ENCODE peak calls at places on chromosomes 11 and 22, in eight cellular contexts. Y is BE2C, Q is COR-L47, U is neuronal stem cell, J is RCC 7860, H is dermis microvascular lymphatic vessel endothelial cell, X is fibroblast of lung, A is NCI-H69. D is an unnamed sample.

GRCh38 chr11:81989093-81989492 is 744.6 kb downstream of the FAM181B start:
- DNase-seq in Y (no peak), Q (no peak), U (no peak), J (no peak), H (no peak), X (peak; percentile 65), A (peak; percentile 24), D (no peak)

GRCh38 chr22:20798218-20798617 is 24.3 kb downstream of the SERPIND1 start:
- DNase-seq in Y (no peak), Q (no peak), U (no peak), J (no peak), H (no peak), X (no peak), A (no peak), D (no peak)

GRCh38 chr11:17748044-17748443 is 13.5 kb downstream of the KCNC1 start:
- DNase-seq in Y (no peak), Q (no peak), U (no peak), J (no peak), H (no peak), X (no peak), A (no peak), D (no peak)

GRCh38 chr22:40401532-40401931 is 31.1 kb downstream of the SGSM3 start:
- DNase-seq in Y (no peak), Q (no peak), U (no peak), J (no peak), H (no peak), X (no peak), A (no peak), D (no peak)

GRCh38 chr11:131999084-131999483 is 628.7 kb downstream of the NTM start:
- DNase-seq in Y (no peak), Q (peak; percentile 87), U (no peak), J (no peak), H (no peak), X (peak; percentile 10), A (peak; percentile 89), D (no peak)

GRCh38 chr11:132402056-132402684 is 1031.8 kb downstream of the NTM start:
- DNase-seq in Y (no peak), Q (peak; percentile 89), U (peak; percentile 43), J (no peak), H (no peak), X (peak; percentile 6), A (peak; percentile 95), D (peak; percentile 16)

GRCh38 chr22:47188337-47189055 is 426.0 kb downstream of the TBC1D22A start:
- DNase-seq in Y (no peak), Q (no peak), U (no peak), J (no peak), H (no peak), X (no peak), A (no peak), D (peak; percentile 4)

GRCh38 chr11:87037450-87038234 is at the start of gene TMEM135:
- DNase-seq in Y (peak; percentile 95), Q (peak; percentile 87), U (peak; percentile 97), J (peak; percentile 70), H (peak; percentile 92), X (peak; percentile 92), A (peak; percentile 98), D (peak; percentile 97)

GRCh38 chr22:50282361-50283144 is 12.4 kb upstream of the MAPK11 start:
- DNase-seq in Y (no peak), Q (no peak), U (no peak), J (peak; percentile 88), H (peak; percentile 42), X (peak; percentile 48), A (no peak), D (no peak)

GRCh38 chr11:65947133-65947532 is 1.9 kb downstream of the TSGA10IP start:
- DNase-seq in Y (no peak), Q (no peak), U (no peak), J (no peak), H (no peak), X (no peak), A (no peak), D (no peak)

GRCh38 chr22:43236401-43237166 is 49.6 kb upstream of the TTLL12 start:
- DNase-seq in Y (no peak), Q (no peak), U (no peak), J (no peak), H (no peak), X (no peak), A (no peak), D (peak; percentile 90)

GRCh38 chr22:19523240-19524169 is 705 bp downstream of the CLDN5 start:
- DNase-seq in Y (no peak), Q (peak; percentile 26), U (peak; percentile 48), J (no peak), H (peak; percentile 68), X (peak; percentile 26), A (peak; percentile 79), D (no peak)

GRCh38 chr11:116513278-116513823 is 259.4 kb downstream of the BUD13 start:
- DNase-seq in Y (no peak), Q (no peak), U (no peak), J (no peak), H (no peak), X (no peak), A (peak; percentile 74), D (no peak)

GRCh38 chr22:27935897-27936296 is 16.8 kb upstream of the PITPNB start:
- DNase-seq in Y (no peak), Q (no peak), U (no peak), J (no peak), H (no peak), X (no peak), A (no peak), D (no peak)

GRCh38 chr11:66467034-66467659 is 442 bp downstream of the PELI3 start:
- DNase-seq in Y (no peak), Q (no peak), U (peak; percentile 33), J (no peak), H (no peak), X (no peak), A (peak; percentile 66), D (no peak)

GRCh38 chr22:49979587-49980264 is 19.2 kb downstream of the PIM3 start:
- DNase-seq in Y (peak; percentile 56), Q (no peak), U (no peak), J (no peak), H (peak; percentile 72), X (peak; percentile 45), A (peak; percentile 62), D (peak; percentile 39)

GRCh38 chr11:60332923-60333322 is 5.9 kb downstream of the MS4A6E start:
- DNase-seq in Y (no peak), Q (no peak), U (no peak), J (no peak), H (no peak), X (no peak), A (no peak), D (no peak)

GRCh38 chr11:46176421-46176820 is 55.2 kb upstream of the PHF21A start:
- DNase-seq in Y (no peak), Q (no peak), U (no peak), J (no peak), H (no peak), X (no peak), A (no peak), D (no peak)

GRCh38 chr11:118715837-118716260 is 36.4 kb upstream of the TREH start:
- DNase-seq in Y (no peak), Q (no peak), U (no peak), J (no peak), H (no peak), X (no peak), A (peak; percentile 81), D (no peak)

GRCh38 chr22:50298937-50299656 is 8.3 kb downstream of the PLXNB2 start:
- DNase-seq in Y (peak; percentile 53), Q (peak; percentile 10), U (no peak), J (no peak), H (peak; percentile 40), X (peak; percentile 18), A (peak; percentile 70), D (no peak)

GRCh38 chr11:66388746-66389386 is 17.3 kb upstream of the SLC29A2 start:
- DNase-seq in Y (peak; percentile 85), Q (peak; percentile 72), U (peak; percentile 64), J (peak; percentile 18), H (peak; percentile 76), X (peak; percentile 77), A (peak; percentile 89), D (peak; percentile 65)

GRCh38 chr11:94129505-94130335 is 1.1 kb downstream of the PANX1 start:
- DNase-seq in Y (no peak), Q (peak; percentile 58), U (no peak), J (no peak), H (peak; percentile 22), X (peak; percentile 54), A (peak; percentile 84), D (no peak)

GRCh38 chr11:104581246-104581980 is 316.8 kb downstream of the CASP12 start:
- DNase-seq in Y (no peak), Q (peak; percentile 39), U (peak; percentile 23), J (no peak), H (no peak), X (peak; percentile 65), A (peak; percentile 24), D (no peak)

GRCh38 chr11:47731466-47731865 is 16.3 kb upstream of the AGBL2 start:
- DNase-seq in Y (no peak), Q (no peak), U (peak; percentile 17), J (no peak), H (no peak), X (peak; percentile 15), A (peak; percentile 45), D (no peak)

GRCh38 chr11:201936-202335 is 5.3 kb downstream of the BET1L start:
- DNase-seq in Y (no peak), Q (no peak), U (no peak), J (no peak), H (no peak), X (no peak), A (no peak), D (peak; percentile 11)

GRCh38 chr11:27317751-27318150 is 45.3 kb downstream of the CCDC34 start:
- DNase-seq in Y (no peak), Q (no peak), U (no peak), J (peak; percentile 9), H (no peak), X (peak; percentile 50), A (no peak), D (no peak)

GRCh38 chr22:37529652-37530345 is 10.6 kb upstream of the CARD10 start:
- DNase-seq in Y (peak; percentile 40), Q (no peak), U (no peak), J (no peak), H (no peak), X (no peak), A (peak; percentile 26), D (no peak)

GRCh38 chr22:48167238-48167637 is 1404.8 kb downstream of the TBC1D22A start:
- DNase-seq in Y (no peak), Q (no peak), U (peak; percentile 36), J (no peak), H (no peak), X (no peak), A (no peak), D (no peak)